ENCODE peak calls at places on chromosomes 11 and 22, in six cellular contexts. One of them, this sample, is unnamed.

GRCh38 chr11:121656333-121657090 is 203.7 kb upstream of the SORL1-AS1 start:
- DNase-seq in activated T-cell treated with anti-CD3 and anti-CD28 coated beads for 1 hour: no peak
- DNase-seq in choroid plexus epithelial cell: peak
- DNase-seq in Caki2: no peak
- DNase-seq in activated CD4-positive, alpha-beta T cell treated with anti-CD3 and anti-CD28 coated beads, Interleukin-2, amount 50 U/mL, for 48 hours: no peak
- DNase-seq in esophagus squamous epithelium: no peak
- DNase-seq in this sample: no peak

GRCh38 chr11:1653541-1654387 is 24.2 kb downstream of the KRTAP5-5 start:
- DNase-seq in activated T-cell treated with anti-CD3 and anti-CD28 coated beads for 1 hour: no peak
- DNase-seq in choroid plexus epithelial cell: no peak
- DNase-seq in Caki2: no peak
- DNase-seq in activated CD4-positive, alpha-beta T cell treated with anti-CD3 and anti-CD28 coated beads, Interleukin-2, amount 50 U/mL, for 48 hours: no peak
- DNase-seq in esophagus squamous epithelium: no peak
- DNase-seq in this sample: no peak

GRCh38 chr11:127106938-127107337 is 106.4 kb upstream of the KIRREL3 start:
- DNase-seq in activated T-cell treated with anti-CD3 and anti-CD28 coated beads for 1 hour: no peak
- DNase-seq in choroid plexus epithelial cell: no peak
- DNase-seq in Caki2: no peak
- DNase-seq in activated CD4-positive, alpha-beta T cell treated with anti-CD3 and anti-CD28 coated beads, Interleukin-2, amount 50 U/mL, for 48 hours: no peak
- DNase-seq in esophagus squamous epithelium: no peak
- DNase-seq in this sample: no peak

GRCh38 chr11:93967258-93967657 is 53.9 kb upstream of the HEPHL1 start:
- DNase-seq in activated T-cell treated with anti-CD3 and anti-CD28 coated beads for 1 hour: no peak
- DNase-seq in choroid plexus epithelial cell: no peak
- DNase-seq in Caki2: no peak
- DNase-seq in activated CD4-positive, alpha-beta T cell treated with anti-CD3 and anti-CD28 coated beads, Interleukin-2, amount 50 U/mL, for 48 hours: no peak
- DNase-seq in esophagus squamous epithelium: no peak
- DNase-seq in this sample: no peak

GRCh38 chr11:12430912-12431311 is 53.5 kb downstream of the PARVA start:
- DNase-seq in activated T-cell treated with anti-CD3 and anti-CD28 coated beads for 1 hour: no peak
- DNase-seq in choroid plexus epithelial cell: peak
- DNase-seq in Caki2: peak
- DNase-seq in activated CD4-positive, alpha-beta T cell treated with anti-CD3 and anti-CD28 coated beads, Interleukin-2, amount 50 U/mL, for 48 hours: no peak
- DNase-seq in esophagus squamous epithelium: no peak
- DNase-seq in this sample: no peak

GRCh38 chr22:40040927-40041326 is 46.2 kb downstream of the FAM83F start:
- DNase-seq in activated T-cell treated with anti-CD3 and anti-CD28 coated beads for 1 hour: no peak
- DNase-seq in choroid plexus epithelial cell: peak
- DNase-seq in Caki2: peak
- DNase-seq in activated CD4-positive, alpha-beta T cell treated with anti-CD3 and anti-CD28 coated beads, Interleukin-2, amount 50 U/mL, for 48 hours: no peak
- DNase-seq in esophagus squamous epithelium: no peak
- DNase-seq in this sample: no peak

GRCh38 chr11:71302534-71302909 is 50.1 kb upstream of the SHANK2 start:
- DNase-seq in activated T-cell treated with anti-CD3 and anti-CD28 coated beads for 1 hour: no peak
- DNase-seq in choroid plexus epithelial cell: no peak
- DNase-seq in Caki2: no peak
- DNase-seq in activated CD4-positive, alpha-beta T cell treated with anti-CD3 and anti-CD28 coated beads, Interleukin-2, amount 50 U/mL, for 48 hours: no peak
- DNase-seq in esophagus squamous epithelium: no peak
- DNase-seq in this sample: no peak

GRCh38 chr11:75317446-75318122 is 33.9 kb downstream of the ARRB1 start:
- DNase-seq in activated T-cell treated with anti-CD3 and anti-CD28 coated beads for 1 hour: no peak
- DNase-seq in choroid plexus epithelial cell: no peak
- DNase-seq in Caki2: no peak
- DNase-seq in activated CD4-positive, alpha-beta T cell treated with anti-CD3 and anti-CD28 coated beads, Interleukin-2, amount 50 U/mL, for 48 hours: no peak
- DNase-seq in esophagus squamous epithelium: no peak
- DNase-seq in this sample: no peak

GRCh38 chr11:71247551-71248250 is 4.7 kb downstream of the SHANK2 start:
- DNase-seq in activated T-cell treated with anti-CD3 and anti-CD28 coated beads for 1 hour: no peak
- DNase-seq in choroid plexus epithelial cell: peak
- DNase-seq in Caki2: no peak
- DNase-seq in activated CD4-positive, alpha-beta T cell treated with anti-CD3 and anti-CD28 coated beads, Interleukin-2, amount 50 U/mL, for 48 hours: no peak
- DNase-seq in esophagus squamous epithelium: no peak
- DNase-seq in this sample: no peak

GRCh38 chr11:100546714-100547113 is 140.4 kb upstream of the ARHGAP42 start:
- DNase-seq in activated T-cell treated with anti-CD3 and anti-CD28 coated beads for 1 hour: no peak
- DNase-seq in choroid plexus epithelial cell: peak
- DNase-seq in Caki2: peak
- DNase-seq in activated CD4-positive, alpha-beta T cell treated with anti-CD3 and anti-CD28 coated beads, Interleukin-2, amount 50 U/mL, for 48 hours: no peak
- DNase-seq in esophagus squamous epithelium: no peak
- DNase-seq in this sample: no peak

GRCh38 chr11:1763336-1763795 is 361 bp downstream of the CTSD start:
- DNase-seq in activated T-cell treated with anti-CD3 and anti-CD28 coated beads for 1 hour: no peak
- DNase-seq in choroid plexus epithelial cell: no peak
- DNase-seq in Caki2: no peak
- DNase-seq in activated CD4-positive, alpha-beta T cell treated with anti-CD3 and anti-CD28 coated beads, Interleukin-2, amount 50 U/mL, for 48 hours: no peak
- DNase-seq in esophagus squamous epithelium: no peak
- DNase-seq in this sample: no peak

GRCh38 chr11:120648706-120649250 is 137.2 kb downstream of the GRIK4 start:
- DNase-seq in activated T-cell treated with anti-CD3 and anti-CD28 coated beads for 1 hour: no peak
- DNase-seq in choroid plexus epithelial cell: no peak
- DNase-seq in Caki2: no peak
- DNase-seq in activated CD4-positive, alpha-beta T cell treated with anti-CD3 and anti-CD28 coated beads, Interleukin-2, amount 50 U/mL, for 48 hours: no peak
- DNase-seq in esophagus squamous epithelium: no peak
- DNase-seq in this sample: no peak

GRCh38 chr11:64829536-64830251 is 14.8 kb downstream of the CDC42BPG start:
- DNase-seq in activated T-cell treated with anti-CD3 and anti-CD28 coated beads for 1 hour: no peak
- DNase-seq in choroid plexus epithelial cell: no peak
- DNase-seq in Caki2: no peak
- DNase-seq in activated CD4-positive, alpha-beta T cell treated with anti-CD3 and anti-CD28 coated beads, Interleukin-2, amount 50 U/mL, for 48 hours: no peak
- DNase-seq in esophagus squamous epithelium: no peak
- DNase-seq in this sample: no peak

GRCh38 chr11:101912823-101913284 is 2.0 kb upstream of the CEP126 start:
- DNase-seq in activated T-cell treated with anti-CD3 and anti-CD28 coated beads for 1 hour: no peak
- DNase-seq in choroid plexus epithelial cell: peak
- DNase-seq in Caki2: peak
- DNase-seq in activated CD4-positive, alpha-beta T cell treated with anti-CD3 and anti-CD28 coated beads, Interleukin-2, amount 50 U/mL, for 48 hours: no peak
- DNase-seq in esophagus squamous epithelium: no peak
- DNase-seq in this sample: no peak

GRCh38 chr11:27839226-27839913 is 139.1 kb upstream of the BDNF start:
- DNase-seq in activated T-cell treated with anti-CD3 and anti-CD28 coated beads for 1 hour: no peak
- DNase-seq in choroid plexus epithelial cell: peak
- DNase-seq in Caki2: no peak
- DNase-seq in activated CD4-positive, alpha-beta T cell treated with anti-CD3 and anti-CD28 coated beads, Interleukin-2, amount 50 U/mL, for 48 hours: no peak
- DNase-seq in esophagus squamous epithelium: no peak
- DNase-seq in this sample: no peak

GRCh38 chr11:132988381-132988780 is 543.9 kb downstream of the OPCML start:
- DNase-seq in activated T-cell treated with anti-CD3 and anti-CD28 coated beads for 1 hour: no peak
- DNase-seq in choroid plexus epithelial cell: no peak
- DNase-seq in Caki2: no peak
- DNase-seq in activated CD4-positive, alpha-beta T cell treated with anti-CD3 and anti-CD28 coated beads, Interleukin-2, amount 50 U/mL, for 48 hours: no peak
- DNase-seq in esophagus squamous epithelium: no peak
- DNase-seq in this sample: no peak

GRCh38 chr11:3138178-3139085 is 26.7 kb downstream of the OSBPL5 start:
- DNase-seq in activated T-cell treated with anti-CD3 and anti-CD28 coated beads for 1 hour: no peak
- DNase-seq in choroid plexus epithelial cell: no peak
- DNase-seq in Caki2: no peak
- DNase-seq in activated CD4-positive, alpha-beta T cell treated with anti-CD3 and anti-CD28 coated beads, Interleukin-2, amount 50 U/mL, for 48 hours: no peak
- DNase-seq in esophagus squamous epithelium: no peak
- DNase-seq in this sample: no peak

GRCh38 chr11:111944139-111944538 is 7.0 kb downstream of the DIXDC1 start:
- DNase-seq in activated T-cell treated with anti-CD3 and anti-CD28 coated beads for 1 hour: no peak
- DNase-seq in choroid plexus epithelial cell: peak
- DNase-seq in Caki2: peak
- DNase-seq in activated CD4-positive, alpha-beta T cell treated with anti-CD3 and anti-CD28 coated beads, Interleukin-2, amount 50 U/mL, for 48 hours: no peak
- DNase-seq in esophagus squamous epithelium: no peak
- DNase-seq in this sample: no peak

GRCh38 chr11:13262096-13262495 is 15.5 kb upstream of the BMAL1 start:
- DNase-seq in activated T-cell treated with anti-CD3 and anti-CD28 coated beads for 1 hour: no peak
- DNase-seq in choroid plexus epithelial cell: no peak
- DNase-seq in Caki2: no peak
- DNase-seq in activated CD4-positive, alpha-beta T cell treated with anti-CD3 and anti-CD28 coated beads, Interleukin-2, amount 50 U/mL, for 48 hours: no peak
- DNase-seq in esophagus squamous epithelium: no peak
- DNase-seq in this sample: no peak

GRCh38 chr22:20951932-20952380 is 15.1 kb upstream of the AIFM3 start:
- DNase-seq in activated T-cell treated with anti-CD3 and anti-CD28 coated beads for 1 hour: no peak
- DNase-seq in choroid plexus epithelial cell: no peak
- DNase-seq in Caki2: no peak
- DNase-seq in activated CD4-positive, alpha-beta T cell treated with anti-CD3 and anti-CD28 coated beads, Interleukin-2, amount 50 U/mL, for 48 hours: no peak
- DNase-seq in esophagus squamous epithelium: no peak
- DNase-seq in this sample: no peak

GRCh38 chr11:78660451-78660850 is 85.8 kb upstream of the NARS2 start:
- DNase-seq in activated T-cell treated with anti-CD3 and anti-CD28 coated beads for 1 hour: no peak
- DNase-seq in choroid plexus epithelial cell: no peak
- DNase-seq in Caki2: no peak
- DNase-seq in activated CD4-positive, alpha-beta T cell treated with anti-CD3 and anti-CD28 coated beads, Interleukin-2, amount 50 U/mL, for 48 hours: no peak
- DNase-seq in esophagus squamous epithelium: no peak
- DNase-seq in this sample: no peak

GRCh38 chr22:49079027-49079725 is 748.5 kb downstream of the BRD1 start:
- DNase-seq in activated T-cell treated with anti-CD3 and anti-CD28 coated beads for 1 hour: no peak
- DNase-seq in choroid plexus epithelial cell: no peak
- DNase-seq in Caki2: no peak
- DNase-seq in activated CD4-positive, alpha-beta T cell treated with anti-CD3 and anti-CD28 coated beads, Interleukin-2, amount 50 U/mL, for 48 hours: no peak
- DNase-seq in esophagus squamous epithelium: no peak
- DNase-seq in this sample: no peak

GRCh38 chr11:4576880-4577279 is 4.7 kb upstream of the OR52I2 start:
- DNase-seq in activated T-cell treated with anti-CD3 and anti-CD28 coated beads for 1 hour: no peak
- DNase-seq in choroid plexus epithelial cell: no peak
- DNase-seq in Caki2: no peak
- DNase-seq in activated CD4-positive, alpha-beta T cell treated with anti-CD3 and anti-CD28 coated beads, Interleukin-2, amount 50 U/mL, for 48 hours: no peak
- DNase-seq in esophagus squamous epithelium: no peak
- DNase-seq in this sample: no peak

GRCh38 chr22:49513358-49513851 is 314.3 kb downstream of the BRD1 start:
- DNase-seq in activated T-cell treated with anti-CD3 and anti-CD28 coated beads for 1 hour: no peak
- DNase-seq in choroid plexus epithelial cell: no peak
- DNase-seq in Caki2: no peak
- DNase-seq in activated CD4-positive, alpha-beta T cell treated with anti-CD3 and anti-CD28 coated beads, Interleukin-2, amount 50 U/mL, for 48 hours: no peak
- DNase-seq in esophagus squamous epithelium: no peak
- DNase-seq in this sample: no peak

GRCh38 chr11:82557274-82557673 is 176.4 kb downstream of the FAM181B start:
- DNase-seq in activated T-cell treated with anti-CD3 and anti-CD28 coated beads for 1 hour: no peak
- DNase-seq in choroid plexus epithelial cell: no peak
- DNase-seq in Caki2: no peak
- DNase-seq in activated CD4-positive, alpha-beta T cell treated with anti-CD3 and anti-CD28 coated beads, Interleukin-2, amount 50 U/mL, for 48 hours: no peak
- DNase-seq in esophagus squamous epithelium: no peak
- DNase-seq in this sample: no peak

GRCh38 chr22:20517422-20517821 is 10.0 kb downstream of the MED15 start:
- DNase-seq in activated T-cell treated with anti-CD3 and anti-CD28 coated beads for 1 hour: no peak
- DNase-seq in choroid plexus epithelial cell: peak
- DNase-seq in Caki2: no peak
- DNase-seq in activated CD4-positive, alpha-beta T cell treated with anti-CD3 and anti-CD28 coated beads, Interleukin-2, amount 50 U/mL, for 48 hours: no peak
- DNase-seq in esophagus squamous epithelium: no peak
- DNase-seq in this sample: no peak

GRCh38 chr11:8094656-8095055 is 13.6 kb downstream of the TUB start:
- DNase-seq in activated T-cell treated with anti-CD3 and anti-CD28 coated beads for 1 hour: no peak
- DNase-seq in choroid plexus epithelial cell: no peak
- DNase-seq in Caki2: no peak
- DNase-seq in activated CD4-positive, alpha-beta T cell treated with anti-CD3 and anti-CD28 coated beads, Interleukin-2, amount 50 U/mL, for 48 hours: no peak
- DNase-seq in esophagus squamous epithelium: no peak
- DNase-seq in this sample: no peak

GRCh38 chr11:32081129-32081641 is 9.7 kb upstream of the RCN1 start:
- DNase-seq in activated T-cell treated with anti-CD3 and anti-CD28 coated beads for 1 hour: no peak
- DNase-seq in choroid plexus epithelial cell: peak
- DNase-seq in Caki2: peak
- DNase-seq in activated CD4-positive, alpha-beta T cell treated with anti-CD3 and anti-CD28 coated beads, Interleukin-2, amount 50 U/mL, for 48 hours: no peak
- DNase-seq in esophagus squamous epithelium: no peak
- DNase-seq in this sample: no peak

GRCh38 chr11:57871231-57871630 is 109.6 kb downstream of the CTNND1 start:
- DNase-seq in activated T-cell treated with anti-CD3 and anti-CD28 coated beads for 1 hour: no peak
- DNase-seq in choroid plexus epithelial cell: no peak
- DNase-seq in Caki2: no peak
- DNase-seq in activated CD4-positive, alpha-beta T cell treated with anti-CD3 and anti-CD28 coated beads, Interleukin-2, amount 50 U/mL, for 48 hours: no peak
- DNase-seq in esophagus squamous epithelium: no peak
- DNase-seq in this sample: no peak

GRCh38 chr22:46047841-46048595 is 71.1 kb upstream of the WNT7B start:
- DNase-seq in activated T-cell treated with anti-CD3 and anti-CD28 coated beads for 1 hour: no peak
- DNase-seq in choroid plexus epithelial cell: no peak
- DNase-seq in Caki2: no peak
- DNase-seq in activated CD4-positive, alpha-beta T cell treated with anti-CD3 and anti-CD28 coated beads, Interleukin-2, amount 50 U/mL, for 48 hours: no peak
- DNase-seq in esophagus squamous epithelium: no peak
- DNase-seq in this sample: no peak

GRCh38 chr11:10002221-10002620 is 291.8 kb downstream of the SBF2 start:
- DNase-seq in activated T-cell treated with anti-CD3 and anti-CD28 coated beads for 1 hour: no peak
- DNase-seq in choroid plexus epithelial cell: peak
- DNase-seq in Caki2: no peak
- DNase-seq in activated CD4-positive, alpha-beta T cell treated with anti-CD3 and anti-CD28 coated beads, Interleukin-2, amount 50 U/mL, for 48 hours: no peak
- DNase-seq in esophagus squamous epithelium: no peak
- DNase-seq in this sample: no peak

GRCh38 chr11:72643547-72643946 is 30.7 kb downstream of the PDE2A start:
- DNase-seq in activated T-cell treated with anti-CD3 and anti-CD28 coated beads for 1 hour: no peak
- DNase-seq in choroid plexus epithelial cell: no peak
- DNase-seq in Caki2: peak
- DNase-seq in activated CD4-positive, alpha-beta T cell treated with anti-CD3 and anti-CD28 coated beads, Interleukin-2, amount 50 U/mL, for 48 hours: no peak
- DNase-seq in esophagus squamous epithelium: no peak
- DNase-seq in this sample: no peak

GRCh38 chr11:35714882-35715612 is 52.5 kb downstream of the TRIM44 start:
- DNase-seq in activated T-cell treated with anti-CD3 and anti-CD28 coated beads for 1 hour: no peak
- DNase-seq in choroid plexus epithelial cell: peak
- DNase-seq in Caki2: no peak
- DNase-seq in activated CD4-positive, alpha-beta T cell treated with anti-CD3 and anti-CD28 coated beads, Interleukin-2, amount 50 U/mL, for 48 hours: peak
- DNase-seq in esophagus squamous epithelium: no peak
- DNase-seq in this sample: no peak

GRCh38 chr22:27853404-27853803 is 51.8 kb upstream of the MN1 start:
- DNase-seq in activated T-cell treated with anti-CD3 and anti-CD28 coated beads for 1 hour: no peak
- DNase-seq in choroid plexus epithelial cell: peak
- DNase-seq in Caki2: no peak
- DNase-seq in activated CD4-positive, alpha-beta T cell treated with anti-CD3 and anti-CD28 coated beads, Interleukin-2, amount 50 U/mL, for 48 hours: no peak
- DNase-seq in esophagus squamous epithelium: no peak
- DNase-seq in this sample: no peak

GRCh38 chr11:33835143-33835878 is 56.6 kb downstream of the LMO2 start:
- DNase-seq in activated T-cell treated with anti-CD3 and anti-CD28 coated beads for 1 hour: no peak
- DNase-seq in choroid plexus epithelial cell: peak
- DNase-seq in Caki2: peak
- DNase-seq in activated CD4-positive, alpha-beta T cell treated with anti-CD3 and anti-CD28 coated beads, Interleukin-2, amount 50 U/mL, for 48 hours: no peak
- DNase-seq in esophagus squamous epithelium: no peak
- DNase-seq in this sample: no peak

GRCh38 chr22:33564683-33565082 is 355.6 kb downstream of the LARGE1 start:
- DNase-seq in activated T-cell treated with anti-CD3 and anti-CD28 coated beads for 1 hour: no peak
- DNase-seq in choroid plexus epithelial cell: no peak
- DNase-seq in Caki2: no peak
- DNase-seq in activated CD4-positive, alpha-beta T cell treated with anti-CD3 and anti-CD28 coated beads, Interleukin-2, amount 50 U/mL, for 48 hours: no peak
- DNase-seq in esophagus squamous epithelium: no peak
- DNase-seq in this sample: no peak

GRCh38 chr22:48444320-48445112 is 1383.2 kb downstream of the BRD1 start:
- DNase-seq in activated T-cell treated with anti-CD3 and anti-CD28 coated beads for 1 hour: no peak
- DNase-seq in choroid plexus epithelial cell: no peak
- DNase-seq in Caki2: peak
- DNase-seq in activated CD4-positive, alpha-beta T cell treated with anti-CD3 and anti-CD28 coated beads, Interleukin-2, amount 50 U/mL, for 48 hours: no peak
- DNase-seq in esophagus squamous epithelium: no peak
- DNase-seq in this sample: no peak